ENCODE peak calls at places on chromosome 4, in ten cellular contexts. U is right lobe of liver, I is heart right ventricle, P is substantia nigra, W is body of pancreas, D is heart left ventricle, J is prostate gland, E is K562, Y is upper lobe of right lung, S is left lung. F is an unnamed sample.

GRCh38 chr4:124899997-124900396 is 187.5 kb upstream of the ANKRD50 start:
- DNase-seq in U (no peak), I (no peak), P (no peak), W (no peak), D (no peak), J (no peak), E (no peak), Y (no peak), S (no peak), F (no peak)

GRCh38 chr4:113683143-113683542 is 78.4 kb downstream of the CAMK2D start:
- DNase-seq in U (no peak), I (no peak), P (no peak), W (no peak), D (no peak), J (no peak), E (no peak), Y (no peak), S (no peak), F (no peak)

GRCh38 chr4:8205749-8206611 is 6.9 kb downstream of the SH3TC1 start:
- DNase-seq in U (no peak), I (no peak), P (no peak), W (no peak), D (no peak), J (peak), E (no peak), Y (no peak), S (no peak), F (no peak)

GRCh38 chr4:110310795-110311194 is 112.4 kb upstream of the ELOVL6 start:
- DNase-seq in U (no peak), I (no peak), P (no peak), W (no peak), D (no peak), J (no peak), E (no peak), Y (no peak), S (no peak), F (peak)

GRCh38 chr4:55437356-55437796 is 41.6 kb downstream of the TMEM165 start:
- DNase-seq in U (no peak), I (no peak), P (no peak), W (peak), D (no peak), J (no peak), E (peak), Y (no peak), S (no peak), F (no peak)

GRCh38 chr4:76616526-76616925 is 181.5 kb downstream of the SHROOM3 start:
- DNase-seq in U (no peak), I (no peak), P (no peak), W (no peak), D (no peak), J (no peak), E (no peak), Y (no peak), S (no peak), F (no peak)

GRCh38 chr4:6847134-6847533 is 62.5 kb upstream of the TBC1D14 start:
- DNase-seq in U (no peak), I (no peak), P (no peak), W (no peak), D (no peak), J (no peak), E (no peak), Y (no peak), S (no peak), F (no peak)

GRCh38 chr4:164931551-164932324 is 45.7 kb downstream of the TRIM61 start:
- DNase-seq in U (no peak), I (no peak), P (no peak), W (no peak), D (no peak), J (no peak), E (no peak), Y (no peak), S (no peak), F (no peak)

GRCh38 chr4:121358473-121358872 is 22.3 kb downstream of the QRFPR start:
- DNase-seq in U (no peak), I (no peak), P (no peak), W (no peak), D (no peak), J (no peak), E (no peak), Y (no peak), S (no peak), F (no peak)

GRCh38 chr4:188657365-188657764 is 518.1 kb downstream of the TRIML1 start:
- DNase-seq in U (no peak), I (no peak), P (no peak), W (no peak), D (no peak), J (no peak), E (no peak), Y (no peak), S (no peak), F (no peak)

GRCh38 chr4:2638730-2639129 is 102.3 kb downstream of the FAM193A start:
- DNase-seq in U (no peak), I (no peak), P (no peak), W (no peak), D (no peak), J (no peak), E (no peak), Y (no peak), S (no peak), F (no peak)

GRCh38 chr4:185396724-185397402 is at the start of gene ANKRD37:
- DNase-seq in U (peak), I (peak), P (peak), W (peak), D (peak), J (peak), E (peak), Y (peak), S (peak), F (no peak)

GRCh38 chr4:162408309-162408708 is 244.5 kb upstream of the FSTL5 start:
- DNase-seq in U (no peak), I (no peak), P (no peak), W (no peak), D (no peak), J (no peak), E (no peak), Y (no peak), S (no peak), F (no peak)

GRCh38 chr4:3040447-3041191 is 33.7 kb downstream of the HTT-AS start:
- DNase-seq in U (no peak), I (no peak), P (no peak), W (no peak), D (no peak), J (no peak), E (no peak), Y (no peak), S (no peak), F (no peak)

GRCh38 chr4:73224886-73225285 is 33.7 kb downstream of the ANKRD17 start:
- DNase-seq in U (no peak), I (no peak), P (no peak), W (no peak), D (no peak), J (no peak), E (no peak), Y (no peak), S (no peak), F (no peak)

GRCh38 chr4:73070072-73070385 is 513 bp upstream of the COX18 start:
- DNase-seq in U (no peak), I (no peak), P (no peak), W (no peak), D (no peak), J (no peak), E (no peak), Y (no peak), S (no peak), F (no peak)

GRCh38 chr4:25943312-25943711 is 29.3 kb downstream of the SMIM20 start:
- DNase-seq in U (no peak), I (peak), P (no peak), W (no peak), D (peak), J (no peak), E (no peak), Y (no peak), S (no peak), F (no peak)

GRCh38 chr4:37891221-37892159 is 606 bp downstream of the TBC1D1 start:
- DNase-seq in U (peak), I (peak), P (no peak), W (peak), D (peak), J (peak), E (peak), Y (no peak), S (peak), F (peak)

GRCh38 chr4:149707862-149708261 is 107.8 kb downstream of the IQCM start:
- DNase-seq in U (no peak), I (no peak), P (no peak), W (no peak), D (no peak), J (no peak), E (no peak), Y (no peak), S (no peak), F (no peak)

GRCh38 chr4:119559044-119559647 is 69.5 kb downstream of the PDE5A start:
- DNase-seq in U (no peak), I (no peak), P (no peak), W (no peak), D (no peak), J (no peak), E (no peak), Y (no peak), S (no peak), F (peak)

GRCh38 chr4:64174247-64174882 is 234.9 kb downstream of the TECRL start:
- DNase-seq in U (no peak), I (no peak), P (no peak), W (no peak), D (no peak), J (no peak), E (no peak), Y (no peak), S (no peak), F (no peak)

GRCh38 chr4:77564231-77564630 is 41.4 kb upstream of the CXCL13 start:
- DNase-seq in U (peak), I (no peak), P (no peak), W (peak), D (no peak), J (peak), E (no peak), Y (no peak), S (no peak), F (no peak)

GRCh38 chr4:72375050-72375736 is 193.8 kb downstream of the ADAMTS3 start:
- DNase-seq in U (no peak), I (no peak), P (no peak), W (no peak), D (no peak), J (no peak), E (no peak), Y (no peak), S (no peak), F (no peak)

GRCh38 chr4:8402640-8403039 is 37.9 kb downstream of the ACOX3 start:
- DNase-seq in U (no peak), I (peak), P (no peak), W (no peak), D (peak), J (no peak), E (no peak), Y (no peak), S (no peak), F (no peak)

GRCh38 chr4:112288455-112288854 is 2.8 kb upstream of the TIFA start:
- DNase-seq in U (no peak), I (no peak), P (no peak), W (no peak), D (no peak), J (no peak), E (no peak), Y (no peak), S (no peak), F (peak)

GRCh38 chr4:10114607-10115006 is 2.0 kb downstream of the WDR1 start:
- DNase-seq in U (no peak), I (no peak), P (no peak), W (no peak), D (no peak), J (no peak), E (no peak), Y (no peak), S (no peak), F (no peak)

GRCh38 chr4:10113362-10114047 is 3.1 kb downstream of the WDR1 start:
- DNase-seq in U (no peak), I (no peak), P (no peak), W (no peak), D (no peak), J (no peak), E (no peak), Y (no peak), S (no peak), F (no peak)

GRCh38 chr4:10112658-10113284 is 3.8 kb downstream of the WDR1 start:
- DNase-seq in U (no peak), I (no peak), P (no peak), W (no peak), D (no peak), J (no peak), E (no peak), Y (no peak), S (no peak), F (no peak)

GRCh38 chr4:10115271-10115656 is 1.3 kb downstream of the WDR1 start:
- DNase-seq in U (no peak), I (no peak), P (no peak), W (no peak), D (peak), J (no peak), E (no peak), Y (no peak), S (no peak), F (no peak)

DNA sequence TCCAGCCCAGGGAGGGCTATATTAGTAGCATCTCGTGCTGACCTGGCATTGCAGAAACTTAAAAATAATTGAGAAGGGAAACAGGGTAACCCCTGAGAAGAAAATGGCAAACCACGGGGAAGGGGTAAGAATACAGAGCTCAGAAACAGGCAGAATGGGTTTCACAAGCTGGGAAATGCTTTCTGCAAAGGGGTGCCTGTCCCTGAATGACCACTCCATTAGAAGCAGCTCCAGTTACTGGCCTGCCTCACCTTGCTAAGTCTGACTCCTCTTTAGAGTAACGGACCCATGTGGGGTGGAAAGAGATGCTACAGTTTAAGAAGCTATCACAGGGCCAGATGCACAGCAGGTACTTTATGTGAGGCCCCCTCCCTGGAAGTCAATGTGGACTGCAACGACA is 2.5 kb downstream of the WDR1 start:
- DNase-seq in U (no peak), I (no peak), P (no peak), W (no peak), D (no peak), J (no peak), E (no peak), Y (no peak), S (no peak), F (no peak)
- H3K27ac ChIP-seq in U (no peak), I (no peak), P (no peak), W (no peak), D (no peak), J (no peak), E (no peak), Y (no peak), S (no peak), F (no peak)

DNA sequence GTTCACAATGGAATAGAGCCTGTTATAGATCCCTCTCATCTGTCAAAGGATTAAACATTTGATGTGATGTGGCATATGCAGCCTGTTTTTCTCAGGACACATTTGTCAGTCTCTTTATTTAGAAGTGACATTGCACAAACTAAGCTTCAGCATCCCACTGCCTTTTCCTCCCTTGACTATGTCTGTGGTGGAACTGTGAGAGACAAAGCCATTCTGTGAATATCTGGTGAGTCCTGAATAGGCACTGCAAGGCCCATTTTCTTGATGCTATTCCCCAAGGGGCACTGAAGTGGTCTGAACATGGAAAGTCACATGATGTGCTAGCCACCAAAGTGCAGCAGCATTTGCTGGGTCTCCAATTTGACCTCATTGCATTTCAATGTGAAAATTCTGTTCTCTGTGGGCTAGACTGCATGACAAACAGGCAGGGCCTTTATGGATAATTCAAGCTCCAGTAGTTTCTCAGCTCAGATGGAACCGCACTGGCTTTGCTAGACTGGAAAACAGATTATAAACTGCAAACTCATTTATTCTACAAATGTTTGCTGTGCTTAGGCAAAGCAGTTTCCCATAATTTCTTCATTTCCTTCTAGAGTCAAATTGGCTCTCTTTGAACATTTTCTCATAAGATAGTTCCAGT is 627.4 kb upstream of the BOD1L1 start:
- DNase-seq in U (no peak), I (no peak), P (no peak), W (no peak), D (no peak), J (no peak), E (no peak), Y (no peak), S (no peak), F (no peak)
- H3K27ac ChIP-seq in U (no peak), I (no peak), P (peak), W (no peak), D (no peak), J (no peak), E (no peak), Y (no peak), S (no peak), F (no peak)

GRCh38 chr4:61199869-61200194 is 294 bp upstream of the ADGRL3 start:
- DNase-seq in U (no peak), I (no peak), P (no peak), W (no peak), D (no peak), J (no peak), E (no peak), Y (no peak), S (no peak), F (no peak)
- H3K27ac ChIP-seq in U (no peak), I (peak), P (peak), W (no peak), D (peak), J (no peak), E (no peak), Y (no peak), S (no peak), F (no peak)

GRCh38 chr4:1194028-1194900 is 21.9 kb upstream of the SPON2 start:
- DNase-seq in U (peak), I (peak), P (no peak), W (peak), D (peak), J (no peak), E (no peak), Y (peak), S (peak), F (no peak)
- H3K27ac ChIP-seq in U (peak), I (peak), P (no peak), W (no peak), D (peak), J (peak), E (no peak), Y (peak), S (peak), F (no peak)

GRCh38 chr4:48752726-48753125 is 27.4 kb downstream of the FRYL start:
- DNase-seq in U (no peak), I (peak), P (no peak), W (no peak), D (peak), J (no peak), E (no peak), Y (no peak), S (no peak), F (no peak)

GRCh38 chr4:48761286-48761685 is 18.8 kb downstream of the FRYL start:
- DNase-seq in U (no peak), I (no peak), P (no peak), W (no peak), D (no peak), J (no peak), E (no peak), Y (no peak), S (no peak), F (no peak)

GRCh38 chr4:48752256-48752655 is 27.8 kb downstream of the FRYL start:
- DNase-seq in U (no peak), I (no peak), P (no peak), W (no peak), D (no peak), J (no peak), E (no peak), Y (no peak), S (no peak), F (no peak)

GRCh38 chr4:48756689-48757220 is 23.3 kb downstream of the FRYL start:
- DNase-seq in U (no peak), I (no peak), P (no peak), W (no peak), D (no peak), J (no peak), E (no peak), Y (no peak), S (no peak), F (no peak)

GRCh38 chr4:48755287-48755686 is 24.8 kb downstream of the FRYL start:
- DNase-seq in U (no peak), I (no peak), P (no peak), W (no peak), D (no peak), J (no peak), E (no peak), Y (no peak), S (no peak), F (no peak)
- H3K27ac ChIP-seq in U (no peak), I (no peak), P (no peak), W (no peak), D (no peak), J (no peak), E (no peak), Y (no peak), S (no peak), F (no peak)

DNA sequence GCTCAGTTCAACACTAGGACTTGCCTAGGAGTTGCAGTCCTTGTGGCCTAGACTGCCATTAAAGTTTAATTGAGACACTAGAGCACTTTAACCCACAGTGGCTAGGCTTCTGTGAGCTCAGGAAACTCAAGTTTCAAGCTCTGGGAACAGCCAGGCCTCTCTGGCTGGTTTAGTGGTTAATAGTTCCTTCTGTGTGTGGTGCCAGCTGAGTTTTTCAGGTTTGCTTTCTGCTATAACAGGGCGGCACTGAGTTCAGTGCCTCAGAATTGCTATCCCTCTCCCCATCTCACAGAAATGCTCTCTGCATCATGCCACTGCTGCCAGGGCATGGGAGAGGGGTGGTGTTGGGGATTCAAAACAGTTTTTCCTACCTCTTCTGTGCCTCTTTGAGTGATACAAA is 15.9 kb downstream of the MMAA start:
- DNase-seq in U (no peak), I (no peak), P (no peak), W (no peak), D (no peak), J (no peak), E (no peak), Y (no peak), S (no peak), F (peak)
- H3K27ac ChIP-seq in U (no peak), I (no peak), P (no peak), W (no peak), D (no peak), J (no peak), E (no peak), Y (no peak), S (no peak), F (no peak)

F was measured in Karpas-422.